ENCODE peak calls at places on chromosomes 5 and 9, in four cellular contexts. F is endodermal cell, A is left lung, X is thyroid gland. U is an unnamed sample.

GRCh38 chr5:158935215-158935614 is 164.5 kb downstream of the EBF1 start:
- DNase-seq in F (no peak), A (no peak), X (no peak), U (no peak)

GRCh38 chr5:8729437-8729836 is 816.4 kb downstream of the SEMA5A start:
- DNase-seq in A (no peak), F (no peak), X (no peak), U (no peak)

GRCh38 chr5:1472964-1473628 is 27.9 kb upstream of the SLC6A3 start:
- DNase-seq in X (no peak), F (peak), A (peak), U (no peak)

GRCh38 chr5:138605254-138605972 is 30.2 kb upstream of the HSPA9 start:
- DNase-seq in X (no peak), A (no peak), F (no peak), U (no peak)

GRCh38 chr9:110351009-110351467 is 13.4 kb upstream of the TXNDC8 start:
- DNase-seq in X (no peak), A (no peak), F (no peak), U (peak)

GRCh38 chr9:29211681-29212589 is 1638.7 kb upstream of the C9orf72 start:
- DNase-seq in X (peak), A (no peak), F (peak), U (peak)

GRCh38 chr5:150256416-150257064 is 33.0 kb downstream of the CAMK2A start:
- DNase-seq in F (peak), A (no peak), X (no peak), U (no peak)

GRCh38 chr9:93517331-93517730 is 59.1 kb upstream of the PHF2 start:
- DNase-seq in X (no peak), F (no peak), A (no peak), U (no peak)

GRCh38 chr5:181205402-181205734 is 372 bp upstream of the TRIM7 start:
- DNase-seq in A (no peak), X (no peak), F (peak), U (no peak)

GRCh38 chr9:3467593-3468219 is 58.1 kb downstream of the RFX3 start:
- DNase-seq in A (peak), F (peak), X (peak), U (peak)

GRCh38 chr9:87479801-87480201 is 17.9 kb upstream of the DAPK1 start:
- DNase-seq in F (no peak), X (no peak), A (peak), U (no peak)

GRCh38 chr5:14665110-14665822 is 748 bp downstream of the OTULIN start:
- DNase-seq in A (peak), F (peak), X (peak), U (peak)

GRCh38 chr5:65927497-65928340 is 1.3 kb downstream of the ERBIN start:
- DNase-seq in A (no peak), X (peak), F (no peak), U (peak)

GRCh38 chr5:131679911-131680310 is 44.9 kb upstream of the RAPGEF6 start:
- DNase-seq in F (no peak), X (no peak), A (no peak), U (no peak)

GRCh38 chr9:6955251-6955921 is 197.6 kb downstream of the KDM4C start:
- DNase-seq in F (no peak), X (peak), A (no peak), U (no peak)

GRCh38 chr9:107373809-107374208 is 90.7 kb downstream of the RAD23B start:
- DNase-seq in A (no peak), F (no peak), X (no peak), U (no peak)

GRCh38 chr5:170628691-170629565 is 125.1 kb downstream of the KCNIP1 start:
- DNase-seq in A (no peak), X (no peak), F (no peak), U (no peak)

GRCh38 chr9:85402541-85402940 is 339.2 kb downstream of the AGTPBP1 start:
- DNase-seq in A (no peak), F (no peak), X (no peak), U (no peak)

GRCh38 chr5:65625743-65626142 is 916 bp downstream of the SHLD3 start:
- DNase-seq in X (no peak), A (no peak), F (no peak), U (no peak)

GRCh38 chr9:133453651-133454050 is 6.1 kb upstream of the CACFD1 start:
- DNase-seq in X (no peak), F (no peak), A (no peak), U (no peak)

DNA sequence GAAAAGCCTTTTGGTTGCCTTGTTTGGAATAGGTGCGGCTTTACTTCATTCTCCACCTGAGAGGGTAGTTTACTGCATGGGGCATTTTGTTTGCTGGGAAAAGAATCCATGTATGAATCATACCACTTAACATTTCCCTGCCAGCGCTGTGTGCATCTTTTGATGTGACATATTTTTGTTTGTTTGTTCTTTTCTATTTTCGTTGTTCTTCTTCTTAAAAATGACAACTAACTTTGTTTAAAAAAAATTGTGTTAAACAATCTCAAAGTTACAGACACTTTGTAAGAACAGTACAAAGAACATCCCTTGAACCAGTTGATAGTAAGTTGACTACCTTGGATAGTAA is 113.2 kb downstream of the GCNT1 start:
- DNase-seq in X (no peak), A (no peak), F (no peak), U (no peak)
- H3K27ac ChIP-seq in X (no peak), A (no peak), F (no peak), U (no peak)

DNA sequence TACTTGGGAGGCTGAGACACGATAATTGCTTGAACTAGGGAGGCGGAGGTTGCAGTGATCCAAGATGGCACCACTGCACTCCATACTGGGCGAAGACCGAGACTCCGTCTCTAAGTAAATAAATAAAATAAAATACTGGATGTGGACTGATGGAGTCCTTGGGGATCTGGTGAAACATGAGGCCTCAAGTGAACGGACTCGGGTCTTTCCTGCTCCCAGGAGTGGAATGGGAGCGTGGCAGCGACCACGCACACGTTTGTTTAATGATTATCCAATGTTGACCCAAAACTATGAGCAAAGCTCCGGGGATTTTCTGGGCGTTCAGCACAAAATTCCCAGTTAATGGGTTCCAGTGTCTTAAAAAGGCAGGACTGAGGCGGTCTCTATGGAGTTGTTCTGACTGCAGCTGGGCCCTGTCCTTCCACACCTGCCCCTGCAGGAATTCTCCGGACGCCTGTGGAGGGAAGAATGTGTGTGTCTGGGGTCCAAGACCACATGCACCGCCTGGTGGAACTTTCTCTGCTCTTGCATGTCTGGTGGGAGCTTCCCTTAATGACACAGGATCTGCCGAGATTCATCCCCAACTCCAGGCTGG is 26.6 kb downstream of the NEK6 start:
- DNase-seq in A (no peak), X (no peak), F (no peak), U (no peak)
- H3K4me3 ChIP-seq in A (no peak), X (no peak), F (no peak), U (no peak)

GRCh38 chr5:172778223-172778814 is 7.3 kb upstream of the DUSP1 start:
- DNase-seq in X (no peak), A (no peak), F (peak), U (no peak)
- H3K27ac ChIP-seq in X (peak), A (peak), F (no peak), U (peak)

DNA sequence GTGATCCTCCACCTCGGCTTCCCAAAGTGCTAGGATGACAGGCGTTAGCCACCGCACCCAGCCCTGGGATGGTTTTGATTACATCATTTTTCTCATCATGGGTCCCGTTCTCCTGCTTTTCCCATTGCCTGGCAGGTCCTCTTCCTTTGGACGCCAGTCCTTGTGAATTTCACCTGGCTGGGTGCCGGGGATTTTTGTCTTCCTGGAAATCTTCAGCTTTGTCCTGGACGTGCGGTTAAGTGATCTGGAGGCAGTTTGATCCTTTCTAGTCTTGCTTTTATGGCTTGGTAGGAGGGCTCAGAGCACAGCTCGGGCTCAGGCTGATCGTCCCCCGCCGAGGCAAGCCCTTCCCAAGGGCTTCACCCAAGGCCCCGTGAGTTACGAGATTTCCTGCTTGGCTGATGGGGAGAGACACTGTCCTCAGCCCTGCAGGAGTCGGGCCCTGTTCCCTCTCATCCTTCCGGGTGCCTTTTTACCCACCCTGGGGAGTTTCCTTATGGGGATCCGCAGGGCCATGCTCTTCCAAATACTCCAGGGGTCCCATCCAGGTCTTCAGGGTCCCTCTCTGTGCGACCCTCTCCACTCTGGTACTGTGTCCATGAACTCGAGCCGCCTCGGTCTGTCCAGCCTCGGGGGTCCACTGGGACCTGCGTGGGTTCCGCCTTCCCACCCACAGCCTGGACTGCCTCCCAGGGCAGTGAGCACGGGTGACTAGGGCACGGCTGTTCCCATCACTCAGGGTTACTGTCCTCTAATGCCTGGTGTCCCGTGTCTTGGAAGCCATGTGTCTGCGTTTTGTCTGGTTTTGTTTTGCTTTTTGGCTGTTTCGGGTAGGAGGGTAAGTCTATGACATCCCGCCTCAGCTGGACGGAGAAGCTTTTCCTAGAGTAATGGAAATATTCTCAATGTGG is 22.3 kb upstream of the EGFL7 start:
- DNase-seq in X (no peak), A (no peak), F (no peak), U (no peak)
- H3K4me3 ChIP-seq in X (no peak), A (no peak), F (no peak), U (no peak)

GRCh38 chr5:127412698-127413097 is 104.7 kb upstream of the PRRC1 start:
- DNase-seq in A (no peak), X (no peak), F (no peak), U (no peak)

GRCh38 chr5:127409923-127410675 is 107.3 kb upstream of the PRRC1 start:
- DNase-seq in A (no peak), X (no peak), F (no peak), U (no peak)

GRCh38 chr5:127406326-127407121 is 110.9 kb upstream of the PRRC1 start:
- DNase-seq in X (no peak), A (no peak), F (peak), U (no peak)

GRCh38 chr5:127409236-127409921 is 108.1 kb upstream of the PRRC1 start:
- DNase-seq in X (peak), F (no peak), A (no peak), U (no peak)

GRCh38 chr5:127410906-127411780 is 106.3 kb upstream of the PRRC1 start:
- DNase-seq in X (no peak), F (no peak), A (no peak), U (no peak)
- H3K27ac ChIP-seq in X (no peak), F (no peak), A (no peak), U (no peak)

GRCh38 chr9:129336601-129337286 is 158.7 kb upstream of the IER5L start:
- DNase-seq in A (peak), F (peak), X (peak), U (no peak)
- H3K4me3 ChIP-seq in A (peak), F (peak), X (no peak), U (peak)

DNA sequence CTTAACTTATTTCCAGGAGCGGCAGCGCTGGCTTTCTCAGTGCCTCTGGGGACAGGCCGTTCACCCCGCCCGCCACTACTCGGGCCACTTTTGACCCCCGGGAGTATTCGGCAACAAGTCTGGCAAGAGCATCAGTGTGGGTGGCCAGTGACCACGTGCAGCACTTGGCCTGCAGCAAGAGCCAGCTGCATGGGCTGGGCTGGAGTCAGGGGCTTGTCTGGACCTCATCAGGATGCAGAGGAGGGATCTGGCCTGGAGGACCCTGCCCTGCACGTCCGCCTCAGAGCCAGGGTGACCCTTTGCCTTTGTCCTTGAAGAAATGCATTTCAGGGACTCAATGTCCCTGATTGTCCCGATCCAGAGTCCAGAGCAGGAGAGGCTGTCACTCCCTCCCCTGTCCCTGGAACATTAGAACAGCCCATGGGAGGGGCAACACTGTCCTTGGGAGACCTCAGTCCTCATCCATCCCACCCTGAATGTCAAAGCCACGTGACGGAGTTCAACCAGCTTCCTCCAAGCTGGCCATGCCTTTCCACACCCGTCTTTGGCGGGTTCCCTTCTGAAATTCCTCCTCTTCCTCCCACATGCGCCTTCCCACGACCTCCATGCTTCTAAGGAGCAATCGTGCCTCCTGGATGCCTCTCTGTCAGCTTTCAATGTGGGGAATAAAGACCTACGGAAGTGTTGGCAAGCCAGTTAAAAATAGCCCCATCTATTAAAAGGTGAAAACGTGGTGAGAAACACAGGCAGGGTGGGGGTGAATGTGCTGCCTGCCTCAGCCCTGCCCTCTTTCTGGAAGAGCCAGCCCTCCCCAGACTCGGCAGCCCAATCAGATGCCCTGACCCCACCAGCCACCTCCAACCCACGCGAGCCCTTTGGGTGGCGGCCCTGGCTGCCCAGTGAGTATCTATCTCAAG is 99.0 kb downstream of the OLFM1 start:
- DNase-seq in X (peak), F (peak), A (no peak), U (no peak)
- H3K27ac ChIP-seq in X (no peak), F (no peak), A (no peak), U (no peak)

DNA sequence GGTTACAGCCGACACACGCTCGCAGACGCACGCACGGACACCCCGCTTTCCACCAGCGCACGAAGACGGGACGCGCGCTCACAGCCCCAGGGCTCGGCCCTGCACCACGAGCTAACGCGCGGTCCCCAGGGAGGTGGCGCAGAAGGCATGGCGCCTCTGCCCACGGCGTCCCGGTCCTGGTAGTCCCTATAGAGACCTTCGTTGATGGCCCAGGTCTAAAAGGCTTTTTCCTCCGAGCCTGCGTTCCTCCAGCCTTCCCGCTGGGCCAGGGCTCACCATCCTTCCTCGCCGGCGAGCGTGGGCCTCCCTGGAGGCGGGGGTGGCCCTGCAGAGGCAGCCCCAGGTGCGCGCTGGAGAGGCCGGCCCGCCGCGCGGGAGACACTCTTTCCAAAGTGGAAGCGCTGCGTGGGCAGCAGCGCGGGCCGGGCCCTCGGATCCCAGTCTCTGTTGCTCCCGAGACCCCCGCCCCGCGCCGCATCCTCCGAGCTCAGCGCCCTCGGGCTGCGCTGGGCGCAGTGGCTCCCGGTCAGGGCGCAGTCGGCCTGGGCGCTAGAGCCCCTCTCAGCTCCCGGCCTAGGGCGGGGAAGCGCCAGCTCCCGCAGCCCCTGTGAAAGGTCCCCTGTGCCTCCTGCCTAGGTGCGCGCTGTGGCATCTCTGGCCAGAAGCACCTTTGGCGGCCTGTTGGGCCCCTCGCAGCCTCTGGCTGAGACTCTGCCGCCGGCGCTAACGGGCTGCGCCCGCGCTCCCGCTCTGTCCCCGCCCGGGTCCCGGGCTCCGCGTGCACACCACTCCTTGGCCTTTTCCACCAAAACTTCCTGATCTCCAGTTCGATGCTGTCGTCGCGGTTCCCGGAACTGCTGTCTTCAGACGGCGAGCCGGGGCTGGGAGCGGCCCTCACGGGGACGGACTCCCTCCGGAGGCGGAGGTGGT is 31.9 kb upstream of the FANCC start:
- DNase-seq in X (no peak), F (peak), A (no peak), U (peak)
- H3K4me3 ChIP-seq in X (no peak), F (peak), A (peak), U (no peak)

U was measured in CD4-positive, CD25-positive, alpha-beta regulatory T cell.